ENCODE peak calls at places on chromosomes 7 and 10, in seven cellular contexts. One of them, this sample, is unnamed.

GRCh38 chr10:60654813-60655464 is 123.3 kb upstream of the CDK1 start:
- DNase-seq in HCEC 1CT: peak
- DNase-seq in NCI-H1092: no peak
- DNase-seq in smooth muscle cell of the brain vasculature: no peak
- DNase-seq in colonic mucosa: no peak
- DNase-seq in activated T-helper 1 cell treated with anti-CD3 and anti-CD28 coated beads, Interleukin-12 subunit alpha, Interleukin-12 subunit beta, Interleukin-2, Interleukin-4 antibody, amounts not matched to agents 30 ng/mL and 10 ng/mL and 1 ng/mL, durations not matched to agents 14 hours and 24 hours and 36 hours: no peak
- DNase-seq in PC-3: peak
- DNase-seq in this sample: peak

GRCh38 chr7:72163266-72163665 is 248.9 kb downstream of the CALN1 start:
- DNase-seq in HCEC 1CT: no peak
- DNase-seq in NCI-H1092: no peak
- DNase-seq in smooth muscle cell of the brain vasculature: no peak
- DNase-seq in colonic mucosa: no peak
- DNase-seq in activated T-helper 1 cell treated with anti-CD3 and anti-CD28 coated beads, Interleukin-12 subunit alpha, Interleukin-12 subunit beta, Interleukin-2, Interleukin-4 antibody, amounts not matched to agents 30 ng/mL and 10 ng/mL and 1 ng/mL, durations not matched to agents 14 hours and 24 hours and 36 hours: no peak
- DNase-seq in PC-3: no peak
- DNase-seq in this sample: no peak

GRCh38 chr7:100676501-100677306 is 3.2 kb downstream of the GNB2 start:
- DNase-seq in HCEC 1CT: no peak
- DNase-seq in NCI-H1092: no peak
- DNase-seq in smooth muscle cell of the brain vasculature: no peak
- DNase-seq in colonic mucosa: no peak
- DNase-seq in activated T-helper 1 cell treated with anti-CD3 and anti-CD28 coated beads, Interleukin-12 subunit alpha, Interleukin-12 subunit beta, Interleukin-2, Interleukin-4 antibody, amounts not matched to agents 30 ng/mL and 10 ng/mL and 1 ng/mL, durations not matched to agents 14 hours and 24 hours and 36 hours: no peak
- DNase-seq in PC-3: no peak
- DNase-seq in this sample: no peak

GRCh38 chr7:43647314-43647691 is 64.4 kb downstream of the STK17A start:
- DNase-seq in HCEC 1CT: peak
- DNase-seq in NCI-H1092: no peak
- DNase-seq in smooth muscle cell of the brain vasculature: no peak
- DNase-seq in colonic mucosa: no peak
- DNase-seq in activated T-helper 1 cell treated with anti-CD3 and anti-CD28 coated beads, Interleukin-12 subunit alpha, Interleukin-12 subunit beta, Interleukin-2, Interleukin-4 antibody, amounts not matched to agents 30 ng/mL and 10 ng/mL and 1 ng/mL, durations not matched to agents 14 hours and 24 hours and 36 hours: no peak
- DNase-seq in PC-3: no peak
- DNase-seq in this sample: no peak

GRCh38 chr7:17706734-17707133 is 233.6 kb downstream of the SNX13 start:
- DNase-seq in HCEC 1CT: peak
- DNase-seq in NCI-H1092: peak
- DNase-seq in smooth muscle cell of the brain vasculature: peak
- DNase-seq in colonic mucosa: peak
- DNase-seq in activated T-helper 1 cell treated with anti-CD3 and anti-CD28 coated beads, Interleukin-12 subunit alpha, Interleukin-12 subunit beta, Interleukin-2, Interleukin-4 antibody, amounts not matched to agents 30 ng/mL and 10 ng/mL and 1 ng/mL, durations not matched to agents 14 hours and 24 hours and 36 hours: no peak
- DNase-seq in PC-3: peak
- DNase-seq in this sample: peak

GRCh38 chr10:74051729-74052342 is 53.9 kb downstream of the VCL start:
- DNase-seq in HCEC 1CT: no peak
- DNase-seq in NCI-H1092: no peak
- DNase-seq in smooth muscle cell of the brain vasculature: no peak
- DNase-seq in colonic mucosa: no peak
- DNase-seq in activated T-helper 1 cell treated with anti-CD3 and anti-CD28 coated beads, Interleukin-12 subunit alpha, Interleukin-12 subunit beta, Interleukin-2, Interleukin-4 antibody, amounts not matched to agents 30 ng/mL and 10 ng/mL and 1 ng/mL, durations not matched to agents 14 hours and 24 hours and 36 hours: no peak
- DNase-seq in PC-3: no peak
- DNase-seq in this sample: peak

GRCh38 chr10:971150-971542 is 17.1 kb upstream of the GTPBP4 start:
- DNase-seq in HCEC 1CT: peak
- DNase-seq in NCI-H1092: no peak
- DNase-seq in smooth muscle cell of the brain vasculature: no peak
- DNase-seq in colonic mucosa: no peak
- DNase-seq in activated T-helper 1 cell treated with anti-CD3 and anti-CD28 coated beads, Interleukin-12 subunit alpha, Interleukin-12 subunit beta, Interleukin-2, Interleukin-4 antibody, amounts not matched to agents 30 ng/mL and 10 ng/mL and 1 ng/mL, durations not matched to agents 14 hours and 24 hours and 36 hours: no peak
- DNase-seq in PC-3: no peak
- DNase-seq in this sample: no peak

GRCh38 chr10:106395061-106395749 is 769.3 kb downstream of the SORCS1 start:
- DNase-seq in HCEC 1CT: no peak
- DNase-seq in NCI-H1092: no peak
- DNase-seq in smooth muscle cell of the brain vasculature: no peak
- DNase-seq in colonic mucosa: no peak
- DNase-seq in activated T-helper 1 cell treated with anti-CD3 and anti-CD28 coated beads, Interleukin-12 subunit alpha, Interleukin-12 subunit beta, Interleukin-2, Interleukin-4 antibody, amounts not matched to agents 30 ng/mL and 10 ng/mL and 1 ng/mL, durations not matched to agents 14 hours and 24 hours and 36 hours: no peak
- DNase-seq in PC-3: no peak
- DNase-seq in this sample: peak

GRCh38 chr10:103663802-103664201 is 170.3 kb downstream of the NEURL1 start:
- DNase-seq in HCEC 1CT: no peak
- DNase-seq in NCI-H1092: no peak
- DNase-seq in smooth muscle cell of the brain vasculature: no peak
- DNase-seq in colonic mucosa: no peak
- DNase-seq in activated T-helper 1 cell treated with anti-CD3 and anti-CD28 coated beads, Interleukin-12 subunit alpha, Interleukin-12 subunit beta, Interleukin-2, Interleukin-4 antibody, amounts not matched to agents 30 ng/mL and 10 ng/mL and 1 ng/mL, durations not matched to agents 14 hours and 24 hours and 36 hours: no peak
- DNase-seq in PC-3: no peak
- DNase-seq in this sample: no peak

GRCh38 chr7:19919156-19920085 is 146.0 kb upstream of the TMEM196 start:
- DNase-seq in HCEC 1CT: peak
- DNase-seq in NCI-H1092: no peak
- DNase-seq in smooth muscle cell of the brain vasculature: no peak
- DNase-seq in colonic mucosa: no peak
- DNase-seq in activated T-helper 1 cell treated with anti-CD3 and anti-CD28 coated beads, Interleukin-12 subunit alpha, Interleukin-12 subunit beta, Interleukin-2, Interleukin-4 antibody, amounts not matched to agents 30 ng/mL and 10 ng/mL and 1 ng/mL, durations not matched to agents 14 hours and 24 hours and 36 hours: no peak
- DNase-seq in PC-3: no peak
- DNase-seq in this sample: no peak

GRCh38 chr10:65213170-65213569 is 1692.0 kb downstream of the REEP3 start:
- DNase-seq in HCEC 1CT: no peak
- DNase-seq in NCI-H1092: no peak
- DNase-seq in smooth muscle cell of the brain vasculature: no peak
- DNase-seq in colonic mucosa: no peak
- DNase-seq in activated T-helper 1 cell treated with anti-CD3 and anti-CD28 coated beads, Interleukin-12 subunit alpha, Interleukin-12 subunit beta, Interleukin-2, Interleukin-4 antibody, amounts not matched to agents 30 ng/mL and 10 ng/mL and 1 ng/mL, durations not matched to agents 14 hours and 24 hours and 36 hours: no peak
- DNase-seq in PC-3: no peak
- DNase-seq in this sample: no peak

GRCh38 chr7:107614425-107614824 is 34.4 kb downstream of the BCAP29 start:
- DNase-seq in HCEC 1CT: peak
- DNase-seq in NCI-H1092: no peak
- DNase-seq in smooth muscle cell of the brain vasculature: no peak
- DNase-seq in colonic mucosa: no peak
- DNase-seq in activated T-helper 1 cell treated with anti-CD3 and anti-CD28 coated beads, Interleukin-12 subunit alpha, Interleukin-12 subunit beta, Interleukin-2, Interleukin-4 antibody, amounts not matched to agents 30 ng/mL and 10 ng/mL and 1 ng/mL, durations not matched to agents 14 hours and 24 hours and 36 hours: no peak
- DNase-seq in PC-3: peak
- DNase-seq in this sample: peak

GRCh38 chr7:95594185-95594584 is 2.1 kb downstream of the PDK4 start:
- DNase-seq in HCEC 1CT: no peak
- DNase-seq in NCI-H1092: no peak
- DNase-seq in smooth muscle cell of the brain vasculature: no peak
- DNase-seq in colonic mucosa: no peak
- DNase-seq in activated T-helper 1 cell treated with anti-CD3 and anti-CD28 coated beads, Interleukin-12 subunit alpha, Interleukin-12 subunit beta, Interleukin-2, Interleukin-4 antibody, amounts not matched to agents 30 ng/mL and 10 ng/mL and 1 ng/mL, durations not matched to agents 14 hours and 24 hours and 36 hours: no peak
- DNase-seq in PC-3: no peak
- DNase-seq in this sample: no peak

GRCh38 chr10:1608408-1609037 is 128.8 kb downstream of the ADARB2 start:
- DNase-seq in HCEC 1CT: no peak
- DNase-seq in NCI-H1092: no peak
- DNase-seq in smooth muscle cell of the brain vasculature: no peak
- DNase-seq in colonic mucosa: no peak
- DNase-seq in activated T-helper 1 cell treated with anti-CD3 and anti-CD28 coated beads, Interleukin-12 subunit alpha, Interleukin-12 subunit beta, Interleukin-2, Interleukin-4 antibody, amounts not matched to agents 30 ng/mL and 10 ng/mL and 1 ng/mL, durations not matched to agents 14 hours and 24 hours and 36 hours: no peak
- DNase-seq in PC-3: no peak
- DNase-seq in this sample: no peak

GRCh38 chr10:81182296-81182695 is 644.6 kb downstream of the SH2D4B start:
- DNase-seq in HCEC 1CT: no peak
- DNase-seq in NCI-H1092: no peak
- DNase-seq in smooth muscle cell of the brain vasculature: no peak
- DNase-seq in colonic mucosa: no peak
- DNase-seq in activated T-helper 1 cell treated with anti-CD3 and anti-CD28 coated beads, Interleukin-12 subunit alpha, Interleukin-12 subunit beta, Interleukin-2, Interleukin-4 antibody, amounts not matched to agents 30 ng/mL and 10 ng/mL and 1 ng/mL, durations not matched to agents 14 hours and 24 hours and 36 hours: no peak
- DNase-seq in PC-3: no peak
- DNase-seq in this sample: no peak

GRCh38 chr10:12719365-12719764 is 282.1 kb downstream of the CCDC3 start:
- DNase-seq in HCEC 1CT: peak
- DNase-seq in NCI-H1092: no peak
- DNase-seq in smooth muscle cell of the brain vasculature: no peak
- DNase-seq in colonic mucosa: peak
- DNase-seq in activated T-helper 1 cell treated with anti-CD3 and anti-CD28 coated beads, Interleukin-12 subunit alpha, Interleukin-12 subunit beta, Interleukin-2, Interleukin-4 antibody, amounts not matched to agents 30 ng/mL and 10 ng/mL and 1 ng/mL, durations not matched to agents 14 hours and 24 hours and 36 hours: no peak
- DNase-seq in PC-3: peak
- DNase-seq in this sample: peak

GRCh38 chr7:108420482-108420908 is 35.7 kb downstream of the NRCAM start:
- DNase-seq in HCEC 1CT: no peak
- DNase-seq in NCI-H1092: no peak
- DNase-seq in smooth muscle cell of the brain vasculature: no peak
- DNase-seq in colonic mucosa: no peak
- DNase-seq in activated T-helper 1 cell treated with anti-CD3 and anti-CD28 coated beads, Interleukin-12 subunit alpha, Interleukin-12 subunit beta, Interleukin-2, Interleukin-4 antibody, amounts not matched to agents 30 ng/mL and 10 ng/mL and 1 ng/mL, durations not matched to agents 14 hours and 24 hours and 36 hours: no peak
- DNase-seq in PC-3: no peak
- DNase-seq in this sample: no peak

GRCh38 chr7:13879994-13880686 is 109.3 kb downstream of the ETV1 start:
- DNase-seq in HCEC 1CT: peak
- DNase-seq in NCI-H1092: no peak
- DNase-seq in smooth muscle cell of the brain vasculature: no peak
- DNase-seq in colonic mucosa: no peak
- DNase-seq in activated T-helper 1 cell treated with anti-CD3 and anti-CD28 coated beads, Interleukin-12 subunit alpha, Interleukin-12 subunit beta, Interleukin-2, Interleukin-4 antibody, amounts not matched to agents 30 ng/mL and 10 ng/mL and 1 ng/mL, durations not matched to agents 14 hours and 24 hours and 36 hours: no peak
- DNase-seq in PC-3: peak
- DNase-seq in this sample: peak

GRCh38 chr10:76492026-76492425 is 1060.6 kb downstream of the LRMDA start:
- DNase-seq in HCEC 1CT: peak
- DNase-seq in NCI-H1092: no peak
- DNase-seq in smooth muscle cell of the brain vasculature: peak
- DNase-seq in colonic mucosa: no peak
- DNase-seq in activated T-helper 1 cell treated with anti-CD3 and anti-CD28 coated beads, Interleukin-12 subunit alpha, Interleukin-12 subunit beta, Interleukin-2, Interleukin-4 antibody, amounts not matched to agents 30 ng/mL and 10 ng/mL and 1 ng/mL, durations not matched to agents 14 hours and 24 hours and 36 hours: no peak
- DNase-seq in PC-3: peak
- DNase-seq in this sample: peak

GRCh38 chr7:20327047-20327446 is 3.7 kb upstream of the ITGB8 start:
- DNase-seq in HCEC 1CT: peak
- DNase-seq in NCI-H1092: no peak
- DNase-seq in smooth muscle cell of the brain vasculature: no peak
- DNase-seq in colonic mucosa: no peak
- DNase-seq in activated T-helper 1 cell treated with anti-CD3 and anti-CD28 coated beads, Interleukin-12 subunit alpha, Interleukin-12 subunit beta, Interleukin-2, Interleukin-4 antibody, amounts not matched to agents 30 ng/mL and 10 ng/mL and 1 ng/mL, durations not matched to agents 14 hours and 24 hours and 36 hours: no peak
- DNase-seq in PC-3: peak
- DNase-seq in this sample: peak

GRCh38 chr10:77899690-77900089 is 26.9 kb downstream of the DLG5 start:
- DNase-seq in HCEC 1CT: no peak
- DNase-seq in NCI-H1092: no peak
- DNase-seq in smooth muscle cell of the brain vasculature: no peak
- DNase-seq in colonic mucosa: no peak
- DNase-seq in activated T-helper 1 cell treated with anti-CD3 and anti-CD28 coated beads, Interleukin-12 subunit alpha, Interleukin-12 subunit beta, Interleukin-2, Interleukin-4 antibody, amounts not matched to agents 30 ng/mL and 10 ng/mL and 1 ng/mL, durations not matched to agents 14 hours and 24 hours and 36 hours: no peak
- DNase-seq in PC-3: no peak
- DNase-seq in this sample: no peak

GRCh38 chr10:88893611-88894010 is 13.6 kb downstream of the STAMBPL1 start:
- DNase-seq in HCEC 1CT: peak
- DNase-seq in NCI-H1092: no peak
- DNase-seq in smooth muscle cell of the brain vasculature: no peak
- DNase-seq in colonic mucosa: no peak
- DNase-seq in activated T-helper 1 cell treated with anti-CD3 and anti-CD28 coated beads, Interleukin-12 subunit alpha, Interleukin-12 subunit beta, Interleukin-2, Interleukin-4 antibody, amounts not matched to agents 30 ng/mL and 10 ng/mL and 1 ng/mL, durations not matched to agents 14 hours and 24 hours and 36 hours: no peak
- DNase-seq in PC-3: no peak
- DNase-seq in this sample: no peak

GRCh38 chr10:80444124-80444523 is 10.0 kb upstream of the TSPAN14 start:
- DNase-seq in HCEC 1CT: no peak
- DNase-seq in NCI-H1092: no peak
- DNase-seq in smooth muscle cell of the brain vasculature: no peak
- DNase-seq in colonic mucosa: no peak
- DNase-seq in activated T-helper 1 cell treated with anti-CD3 and anti-CD28 coated beads, Interleukin-12 subunit alpha, Interleukin-12 subunit beta, Interleukin-2, Interleukin-4 antibody, amounts not matched to agents 30 ng/mL and 10 ng/mL and 1 ng/mL, durations not matched to agents 14 hours and 24 hours and 36 hours: no peak
- DNase-seq in PC-3: no peak
- DNase-seq in this sample: no peak

GRCh38 chr7:107506683-107507339 is 37.0 kb downstream of the GPR22 start:
- DNase-seq in HCEC 1CT: no peak
- DNase-seq in NCI-H1092: no peak
- DNase-seq in smooth muscle cell of the brain vasculature: no peak
- DNase-seq in colonic mucosa: peak
- DNase-seq in activated T-helper 1 cell treated with anti-CD3 and anti-CD28 coated beads, Interleukin-12 subunit alpha, Interleukin-12 subunit beta, Interleukin-2, Interleukin-4 antibody, amounts not matched to agents 30 ng/mL and 10 ng/mL and 1 ng/mL, durations not matched to agents 14 hours and 24 hours and 36 hours: no peak
- DNase-seq in PC-3: peak
- DNase-seq in this sample: peak

GRCh38 chr10:86553639-86554038 is 32.0 kb upstream of the WAPL start:
- DNase-seq in HCEC 1CT: no peak
- DNase-seq in NCI-H1092: no peak
- DNase-seq in smooth muscle cell of the brain vasculature: no peak
- DNase-seq in colonic mucosa: no peak
- DNase-seq in activated T-helper 1 cell treated with anti-CD3 and anti-CD28 coated beads, Interleukin-12 subunit alpha, Interleukin-12 subunit beta, Interleukin-2, Interleukin-4 antibody, amounts not matched to agents 30 ng/mL and 10 ng/mL and 1 ng/mL, durations not matched to agents 14 hours and 24 hours and 36 hours: no peak
- DNase-seq in PC-3: no peak
- DNase-seq in this sample: no peak

GRCh38 chr10:130212736-130213135 is 76.5 kb downstream of the GLRX3 start:
- DNase-seq in HCEC 1CT: no peak
- DNase-seq in NCI-H1092: no peak
- DNase-seq in smooth muscle cell of the brain vasculature: no peak
- DNase-seq in colonic mucosa: no peak
- DNase-seq in activated T-helper 1 cell treated with anti-CD3 and anti-CD28 coated beads, Interleukin-12 subunit alpha, Interleukin-12 subunit beta, Interleukin-2, Interleukin-4 antibody, amounts not matched to agents 30 ng/mL and 10 ng/mL and 1 ng/mL, durations not matched to agents 14 hours and 24 hours and 36 hours: no peak
- DNase-seq in PC-3: no peak
- DNase-seq in this sample: no peak

GRCh38 chr10:68562666-68563522 is 2.8 kb downstream of the TET1 start:
- DNase-seq in HCEC 1CT: peak
- DNase-seq in NCI-H1092: no peak
- DNase-seq in smooth muscle cell of the brain vasculature: no peak
- DNase-seq in colonic mucosa: no peak
- DNase-seq in activated T-helper 1 cell treated with anti-CD3 and anti-CD28 coated beads, Interleukin-12 subunit alpha, Interleukin-12 subunit beta, Interleukin-2, Interleukin-4 antibody, amounts not matched to agents 30 ng/mL and 10 ng/mL and 1 ng/mL, durations not matched to agents 14 hours and 24 hours and 36 hours: no peak
- DNase-seq in PC-3: no peak
- DNase-seq in this sample: peak

This sample was measured in epithelial cell of esophagus.